ENCODE peak calls at places on chromosomes 3 and 15, in five cellular contexts. One of them, this sample, is unnamed.

GRCh38 chr3:181484026-181484425 is 227.7 kb upstream of the SOX2 start:
- DNase-seq in T-cell: no peak
- DNase-seq in aorta: no peak
- DNase-seq in stomach: no peak
- DNase-seq in GOT3: no peak
- DNase-seq in this sample: no peak

GRCh38 chr15:50135123-50135541 is 16.1 kb upstream of the ATP8B4 start:
- DNase-seq in GOT3: no peak
- DNase-seq in T-cell: no peak
- DNase-seq in stomach: no peak
- DNase-seq in aorta: no peak
- DNase-seq in this sample: no peak

GRCh38 chr3:188711898-188712256 is 459.9 kb upstream of the TPRG1 start:
- DNase-seq in GOT3: no peak
- DNase-seq in aorta: no peak
- DNase-seq in T-cell: no peak
- DNase-seq in stomach: no peak
- DNase-seq in this sample: no peak

GRCh38 chr15:75720787-75721461 is 8.3 kb upstream of the CSPG4 start:
- DNase-seq in GOT3: no peak
- DNase-seq in T-cell: no peak
- DNase-seq in aorta: peak
- DNase-seq in stomach: peak
- DNase-seq in this sample: no peak

GRCh38 chr3:184156522-184156955 is 1.4 kb downstream of the DVL3 start:
- DNase-seq in aorta: peak
- DNase-seq in GOT3: no peak
- DNase-seq in T-cell: no peak
- DNase-seq in stomach: no peak
- DNase-seq in this sample: no peak

GRCh38 chr15:33243869-33244268 is 49.4 kb upstream of the FMN1 start:
- DNase-seq in aorta: no peak
- DNase-seq in stomach: no peak
- DNase-seq in T-cell: no peak
- DNase-seq in GOT3: no peak
- DNase-seq in this sample: no peak

GRCh38 chr3:128076783-128077624 is 24.8 kb downstream of the SEC61A1 start:
- DNase-seq in stomach: peak
- DNase-seq in T-cell: no peak
- DNase-seq in GOT3: no peak
- DNase-seq in aorta: peak
- DNase-seq in this sample: peak

GRCh38 chr15:61564785-61565184 is 335.7 kb upstream of the RORA start:
- DNase-seq in GOT3: no peak
- DNase-seq in stomach: no peak
- DNase-seq in aorta: no peak
- DNase-seq in T-cell: no peak
- DNase-seq in this sample: no peak

GRCh38 chr15:95733931-95734330 is 596.6 kb upstream of the NR2F2 start:
- DNase-seq in T-cell: no peak
- DNase-seq in GOT3: no peak
- DNase-seq in stomach: no peak
- DNase-seq in aorta: no peak
- DNase-seq in this sample: no peak

GRCh38 chr15:27826902-27827321 is 272.2 kb downstream of the OCA2 start:
- DNase-seq in aorta: no peak
- DNase-seq in T-cell: no peak
- DNase-seq in stomach: no peak
- DNase-seq in GOT3: no peak
- DNase-seq in this sample: no peak

GRCh38 chr3:194081826-194082225 is 54.1 kb upstream of the HES1 start:
- DNase-seq in GOT3: no peak
- DNase-seq in aorta: no peak
- DNase-seq in T-cell: no peak
- DNase-seq in stomach: no peak
- DNase-seq in this sample: no peak

GRCh38 chr15:44340410-44340809 is 51.9 kb downstream of the GOLM2 start:
- DNase-seq in GOT3: no peak
- DNase-seq in aorta: peak
- DNase-seq in stomach: no peak
- DNase-seq in T-cell: no peak
- DNase-seq in this sample: no peak

GRCh38 chr15:61186905-61187865 is 41.9 kb downstream of the RORA start:
- DNase-seq in aorta: no peak
- DNase-seq in GOT3: no peak
- DNase-seq in stomach: no peak
- DNase-seq in T-cell: no peak
- DNase-seq in this sample: no peak

GRCh38 chr3:196554205-196554604 is 14.1 kb downstream of the WDR53 start:
- DNase-seq in stomach: no peak
- DNase-seq in T-cell: no peak
- DNase-seq in GOT3: no peak
- DNase-seq in aorta: no peak
- DNase-seq in this sample: no peak

GRCh38 chr15:81419304-81419943 is 45.4 kb upstream of the TMC3 start:
- DNase-seq in T-cell: no peak
- DNase-seq in GOT3: no peak
- DNase-seq in stomach: no peak
- DNase-seq in aorta: no peak
- DNase-seq in this sample: no peak

GRCh38 chr15:61459785-61460707 is 230.9 kb upstream of the RORA start:
- DNase-seq in stomach: no peak
- DNase-seq in aorta: no peak
- DNase-seq in GOT3: no peak
- DNase-seq in T-cell: no peak
- DNase-seq in this sample: no peak

GRCh38 chr3:195763248-195763830 is 42.6 kb downstream of the MUC20 start:
- DNase-seq in GOT3: no peak
- DNase-seq in aorta: no peak
- DNase-seq in stomach: no peak
- DNase-seq in T-cell: no peak
- DNase-seq in this sample: no peak

GRCh38 chr15:59491062-59491461 is 53.1 kb downstream of the FAM81A start:
- DNase-seq in aorta: no peak
- DNase-seq in GOT3: no peak
- DNase-seq in T-cell: no peak
- DNase-seq in stomach: no peak
- DNase-seq in this sample: no peak

GRCh38 chr15:25799906-25800700 is 63.0 kb downstream of the ATP10A start:
- DNase-seq in aorta: no peak
- DNase-seq in stomach: no peak
- DNase-seq in GOT3: no peak
- DNase-seq in T-cell: no peak
- DNase-seq in this sample: no peak

This sample was measured in T-helper 9 cell.